ENCODE peak calls at places on chromosome X, in six cellular contexts. Y is DMS153; M is globus pallidus; L is hypothalamus; N is activated T-helper 1 cell treated with anti-CD3 and anti-CD28 coated beads, Interleukin-2, amount 50 U/mL, for 16 hours; H is cardiac fibroblast. O is an unnamed sample.

GRCh38 chrX:2707334-2707760 is 16.3 kb downstream of the CD99 start:
- DNase-seq in L (no peak), Y (no peak), H (peak), N (no peak), M (no peak), O (peak)

GRCh38 chrX:29617725-29618124 is 597.6 kb upstream of the MAGEB2 start:
- DNase-seq in L (no peak), Y (no peak), N (no peak), H (peak), M (peak), O (no peak)

GRCh38 chrX:17294561-17294960 is 80.4 kb upstream of the NHS start:
- DNase-seq in H (no peak), Y (no peak), N (no peak), M (no peak), L (no peak), O (no peak)

GRCh38 chrX:149962859-149963757 is 24.8 kb upstream of the EOLA2 start:
- DNase-seq in M (peak), L (peak), N (no peak), Y (peak), H (peak), O (peak)

GRCh38 chrX:45068555-45068954 is 132.1 kb downstream of the DIPK2B start:
- DNase-seq in H (no peak), Y (no peak), L (no peak), N (no peak), M (no peak), O (no peak)

GRCh38 chrX:10992110-10992509 is 119.0 kb upstream of the HCCS start:
- DNase-seq in L (no peak), Y (no peak), N (no peak), M (no peak), H (no peak), O (no peak)

GRCh38 chrX:19005909-19006308 is 22.0 kb upstream of the PHKA2 start:
- DNase-seq in M (no peak), L (no peak), H (no peak), Y (no peak), N (no peak), O (no peak)

GRCh38 chrX:40734956-40735317 is 405 bp downstream of the MED14 start:
- DNase-seq in N (no peak), L (no peak), H (no peak), M (peak), Y (no peak), O (no peak)

GRCh38 chrX:139759637-139760036 is 51.7 kb upstream of the MCF2 start:
- DNase-seq in Y (peak), N (no peak), H (peak), L (no peak), M (no peak), O (no peak)